ENCODE peak calls at places on chromosomes 13 and 19, in eight cellular contexts. K, M, Q, H, F, C, N and D are unnamed samples. For H3K36me3, the result is how much of the 10 kb centered on the place peaks cover.

GRCh38 chr13:99331881-99332293 is 24.7 kb upstream of the GPR183 start:
- DNase-seq in K (no peak), M (no peak), Q (no peak), H (no peak), F (no peak), C (no peak), N (peak), D (peak)

GRCh38 chr19:19040417-19040816 is 7.0 kb downstream of the ARMC6 start:
- DNase-seq in K (no peak), M (peak), Q (peak), H (no peak), F (no peak), C (peak), N (peak), D (no peak)

GRCh38 chr19:7550987-7551761 is 15.7 kb downstream of the PNPLA6 start:
- DNase-seq in K (no peak), M (no peak), Q (peak), H (no peak), F (no peak), C (no peak), N (peak), D (no peak)

GRCh38 chr19:4730740-4731171 is 7.1 kb upstream of the DPP9 start:
- DNase-seq in K (peak), M (no peak), Q (no peak), H (peak), F (peak), C (no peak), N (no peak), D (no peak)

GRCh38 chr13:44169018-44169909 is 204.4 kb upstream of the SERP2 start:
- DNase-seq in K (no peak), M (no peak), Q (no peak), H (no peak), F (no peak), C (no peak), N (no peak), D (no peak)

GRCh38 chr13:47661076-47661475 is 340.0 kb downstream of the SUCLA2 start:
- DNase-seq in K (no peak), M (no peak), Q (no peak), H (no peak), F (no peak), C (no peak), N (peak), D (no peak)

GRCh38 chr19:48900477-48901452 is 653 bp downstream of the NUCB1 start:
- DNase-seq in K (no peak), M (no peak), Q (no peak), H (no peak), F (peak), C (no peak), N (peak), D (peak)

GRCh38 chr19:36489920-36490415 is 607 bp upstream of the ZNF566 start:
- DNase-seq in K (no peak), M (peak), Q (peak), H (peak), F (no peak), C (peak), N (peak), D (no peak)

GRCh38 chr19:35306473-35307246 is 14.7 kb downstream of the MAG start:
- DNase-seq in K (peak), M (no peak), Q (no peak), H (no peak), F (no peak), C (no peak), N (no peak), D (no peak)

GRCh38 chr19:792361-792885 is 4.8 kb upstream of the PTBP1 start:
- DNase-seq in K (no peak), M (no peak), Q (no peak), H (no peak), F (no peak), C (no peak), N (no peak), D (peak)

GRCh38 chr13:24605923-24606372 is 74.3 kb upstream of the ATP12A start:
- DNase-seq in K (peak), M (no peak), Q (peak), H (no peak), F (peak), C (no peak), N (peak), D (no peak)

GRCh38 chr19:40594251-40594650 is 6.9 kb upstream of the LTBP4 start:
- DNase-seq in K (no peak), M (no peak), Q (no peak), H (no peak), F (no peak), C (no peak), N (no peak), D (no peak)

GRCh38 chr13:94708031-94708571 is 4.2 kb downstream of the SOX21 start:
- DNase-seq in K (no peak), M (no peak), Q (no peak), H (no peak), F (no peak), C (no peak), N (no peak), D (no peak)

GRCh38 chr13:40336228-40337221 is 329.9 kb downstream of the FOXO1 start:
- DNase-seq in K (no peak), M (no peak), Q (peak), H (no peak), F (peak), C (no peak), N (no peak), D (no peak)

GRCh38 chr13:100349594-100349993 is 239.0 kb downstream of the GGACT start:
- DNase-seq in K (no peak), M (no peak), Q (no peak), H (no peak), F (no peak), C (no peak), N (no peak), D (no peak)

GRCh38 chr19:1355974-1356865 is 27.5 kb upstream of the NDUFS7 start:
- DNase-seq in K (no peak), M (no peak), Q (no peak), H (no peak), F (no peak), C (no peak), N (peak), D (no peak)

GRCh38 chr19:1238373-1239303 is 833 bp upstream of the CBARP start:
- DNase-seq in K (no peak), M (no peak), Q (no peak), H (no peak), F (peak), C (no peak), N (no peak), D (no peak)

GRCh38 chr19:29690842-29691241 is 24.2 kb downstream of the C19orf12 start:
- DNase-seq in K (peak), M (no peak), Q (no peak), H (no peak), F (peak), C (no peak), N (peak), D (no peak)

GRCh38 chr19:31262673-31263308 is 86.4 kb downstream of the TSHZ3 start:
- DNase-seq in K (no peak), M (no peak), Q (no peak), H (no peak), F (no peak), C (no peak), N (no peak), D (no peak)

GRCh38 chr13:82833928-82834327 is 1048.3 kb downstream of the SLITRK1 start:
- DNase-seq in K (no peak), M (no peak), Q (no peak), H (no peak), F (no peak), C (no peak), N (peak), D (no peak)

GRCh38 chr19:55678121-55678671 is 3.2 kb downstream of the EPN1 start:
- DNase-seq in K (no peak), M (no peak), Q (no peak), H (no peak), F (no peak), C (no peak), N (no peak), D (no peak)

GRCh38 chr13:68727165-68727564 is 1380.5 kb upstream of the ATXN8OS start:
- DNase-seq in K (no peak), M (no peak), Q (no peak), H (no peak), F (no peak), C (no peak), N (peak), D (no peak)

GRCh38 chr13:109431217-109431616 is 355.2 kb downstream of the IRS2 start:
- DNase-seq in K (no peak), M (no peak), Q (no peak), H (no peak), F (no peak), C (no peak), N (no peak), D (no peak)

GRCh38 chr13:33543631-33544030 is 258.1 kb upstream of the STARD13 start:
- DNase-seq in K (no peak), M (no peak), Q (no peak), H (no peak), F (no peak), C (no peak), N (no peak), D (no peak)

GRCh38 chr13:101649490-101650126 is 197.1 kb downstream of the ITGBL1 start:
- DNase-seq in K (no peak), M (no peak), Q (no peak), H (no peak), F (no peak), C (no peak), N (peak), D (no peak)

GRCh38 chr19:17021793-17022590 is 4.6 kb downstream of the CPAMD8 start:
- DNase-seq in K (peak), M (no peak), Q (no peak), H (no peak), F (no peak), C (no peak), N (no peak), D (no peak)

GRCh38 chr19:50496189-50497029 is 14.6 kb downstream of the JOSD2 start:
- DNase-seq in K (no peak), M (no peak), Q (peak), H (no peak), F (no peak), C (no peak), N (no peak), D (no peak)

GRCh38 chr13:29435125-29435911 is 160.2 kb downstream of the SLC7A1 start:
- DNase-seq in K (no peak), M (no peak), Q (no peak), H (no peak), F (no peak), C (no peak), N (peak), D (no peak)

GRCh38 chr13:73776137-73776785 is 357.9 kb downstream of the KLF12 start:
- DNase-seq in K (no peak), M (no peak), Q (no peak), H (no peak), F (no peak), C (no peak), N (no peak), D (no peak)

GRCh38 chr19:3520166-3521103 is 14.3 kb downstream of the FZR1 start:
- DNase-seq in K (peak), M (no peak), Q (no peak), H (no peak), F (no peak), C (no peak), N (no peak), D (no peak)
- H3K36me3 ChIP-seq in K (under half), M (under half), Q (under half), H (under half), F (under half), C (under half), N (under half), D (half or more)

GRCh38 chr13:106523566-106523965 is 11.9 kb downstream of the EFNB2 start:
- DNase-seq in K (no peak), M (no peak), Q (no peak), H (no peak), F (no peak), C (no peak), N (no peak), D (no peak)

GRCh38 chr13:106522898-106523525 is 12.4 kb downstream of the EFNB2 start:
- DNase-seq in K (no peak), M (no peak), Q (no peak), H (no peak), F (no peak), C (no peak), N (peak), D (no peak)

GRCh38 chr13:106522112-106522511 is 13.3 kb downstream of the EFNB2 start:
- DNase-seq in K (no peak), M (no peak), Q (no peak), H (no peak), F (no peak), C (no peak), N (no peak), D (no peak)

GRCh38 chr13:106520205-106521004 is 15.1 kb downstream of the EFNB2 start:
- DNase-seq in K (no peak), M (no peak), Q (no peak), H (no peak), F (no peak), C (no peak), N (no peak), D (no peak)

GRCh38 chr13:106521101-106521799 is 14.2 kb downstream of the EFNB2 start:
- DNase-seq in K (peak), M (no peak), Q (no peak), H (no peak), F (no peak), C (no peak), N (no peak), D (no peak)
- H3K27ac ChIP-seq in K (peak), M (no peak), Q (no peak), H (no peak), F (no peak), C (no peak), N (no peak), D (no peak)

GRCh38 chr19:38727306-38727867 is 16.9 kb downstream of the CAPN12 start:
- DNase-seq in K (no peak), M (no peak), Q (no peak), H (no peak), F (no peak), C (no peak), N (no peak), D (no peak)
- H3K36me3 ChIP-seq in K (under half), M (half or more), Q (under half), H (under half), F (under half), C (under half), N (half or more), D (half or more)

DNA sequence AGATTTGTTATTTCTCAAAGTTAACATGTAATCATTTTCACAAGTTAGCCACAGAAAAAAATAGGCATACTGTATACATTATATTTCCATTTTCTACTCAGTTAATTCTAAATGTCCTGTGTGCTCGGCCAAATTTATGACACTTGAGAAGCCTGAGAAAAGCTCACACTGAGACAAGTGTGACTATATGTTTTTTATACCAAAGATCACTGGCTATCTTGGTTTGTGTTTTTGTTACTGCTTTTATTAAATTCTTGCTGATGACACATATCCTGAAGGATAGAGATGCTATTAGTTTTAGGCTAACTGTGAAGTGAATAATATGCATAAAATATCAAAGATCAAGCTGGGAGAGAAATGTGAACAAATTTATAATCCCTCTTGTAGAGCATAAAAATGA is 49.3 kb upstream of the IL17D start:
- DNase-seq in K (no peak), M (no peak), Q (no peak), H (no peak), F (no peak), C (no peak), N (peak), D (no peak)
- H3K27ac ChIP-seq in K (no peak), M (no peak), Q (no peak), H (no peak), F (no peak), C (no peak), N (no peak), D (no peak)

GRCh38 chr13:113591750-113592149 is 7.2 kb downstream of the TFDP1 start:
- DNase-seq in K (no peak), M (no peak), Q (no peak), H (no peak), F (peak), C (no peak), N (no peak), D (no peak)
- H3K36me3 ChIP-seq in K (under half), M (under half), Q (under half), H (under half), F (under half), C (under half), N (under half), D (half or more)

DNA sequence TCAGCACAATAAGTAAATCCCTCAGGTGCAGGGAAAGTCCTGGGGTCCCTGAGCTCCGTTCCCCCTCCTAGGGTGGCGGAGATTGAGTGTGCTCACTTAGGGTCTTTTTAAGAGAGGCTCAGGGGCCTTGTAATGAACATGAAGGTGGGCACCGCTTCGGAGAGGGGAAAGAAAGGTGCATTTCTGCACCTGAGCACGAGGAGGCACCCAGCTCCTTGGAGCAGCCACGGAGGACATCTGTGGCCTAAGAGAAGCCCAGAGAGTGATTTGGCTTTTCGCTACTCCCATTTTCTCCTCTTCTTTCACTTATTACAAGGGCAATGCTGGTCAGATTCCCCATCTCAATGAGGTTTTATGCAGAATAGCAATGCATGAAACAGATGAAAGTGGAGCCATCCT is 86.7 kb upstream of the RAP2A start:
- DNase-seq in K (no peak), M (no peak), Q (no peak), H (no peak), F (no peak), C (no peak), N (no peak), D (no peak)
- H3K27ac ChIP-seq in K (no peak), M (no peak), Q (no peak), H (no peak), F (no peak), C (no peak), N (no peak), D (no peak)

GRCh38 chr13:76330756-76331155 is 555.4 kb downstream of the KCTD12 start:
- DNase-seq in K (no peak), M (no peak), Q (no peak), H (no peak), F (no peak), C (no peak), N (no peak), D (no peak)

GRCh38 chr13:76326343-76326742 is 559.9 kb downstream of the KCTD12 start:
- DNase-seq in K (no peak), M (no peak), Q (no peak), H (no peak), F (no peak), C (no peak), N (no peak), D (no peak)

GRCh38 chr13:76331948-76332712 is 554.1 kb downstream of the KCTD12 start:
- DNase-seq in K (no peak), M (no peak), Q (no peak), H (no peak), F (no peak), C (no peak), N (peak), D (no peak)

GRCh38 chr13:76329004-76329403 is 557.2 kb downstream of the KCTD12 start:
- DNase-seq in K (no peak), M (no peak), Q (no peak), H (no peak), F (no peak), C (no peak), N (no peak), D (no peak)

DNA sequence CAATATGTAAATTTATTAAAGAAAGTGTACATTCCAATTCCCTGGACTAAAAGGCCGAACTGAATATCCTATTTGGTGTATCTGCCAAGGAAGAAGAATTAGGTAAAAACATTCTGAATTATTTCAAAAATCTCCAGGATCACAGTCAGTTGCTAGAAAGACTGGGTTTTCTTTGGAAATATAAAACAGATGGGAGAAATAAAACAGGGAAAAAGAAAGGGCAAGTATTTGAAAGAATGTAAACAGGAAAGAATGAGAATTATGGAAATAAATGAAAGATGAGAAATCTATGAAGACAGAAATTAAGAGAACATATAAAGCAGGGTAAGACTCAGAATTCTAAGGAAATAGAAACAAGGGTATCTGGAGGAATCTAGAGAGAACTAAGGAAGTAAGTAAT is 556.0 kb downstream of the KCTD12 start:
- DNase-seq in K (no peak), M (no peak), Q (no peak), H (no peak), F (no peak), C (no peak), N (no peak), D (no peak)
- H3K36me3 ChIP-seq in K (under half), M (under half), Q (under half), H (under half), F (under half), C (under half), N (under half), D (under half)

DNA sequence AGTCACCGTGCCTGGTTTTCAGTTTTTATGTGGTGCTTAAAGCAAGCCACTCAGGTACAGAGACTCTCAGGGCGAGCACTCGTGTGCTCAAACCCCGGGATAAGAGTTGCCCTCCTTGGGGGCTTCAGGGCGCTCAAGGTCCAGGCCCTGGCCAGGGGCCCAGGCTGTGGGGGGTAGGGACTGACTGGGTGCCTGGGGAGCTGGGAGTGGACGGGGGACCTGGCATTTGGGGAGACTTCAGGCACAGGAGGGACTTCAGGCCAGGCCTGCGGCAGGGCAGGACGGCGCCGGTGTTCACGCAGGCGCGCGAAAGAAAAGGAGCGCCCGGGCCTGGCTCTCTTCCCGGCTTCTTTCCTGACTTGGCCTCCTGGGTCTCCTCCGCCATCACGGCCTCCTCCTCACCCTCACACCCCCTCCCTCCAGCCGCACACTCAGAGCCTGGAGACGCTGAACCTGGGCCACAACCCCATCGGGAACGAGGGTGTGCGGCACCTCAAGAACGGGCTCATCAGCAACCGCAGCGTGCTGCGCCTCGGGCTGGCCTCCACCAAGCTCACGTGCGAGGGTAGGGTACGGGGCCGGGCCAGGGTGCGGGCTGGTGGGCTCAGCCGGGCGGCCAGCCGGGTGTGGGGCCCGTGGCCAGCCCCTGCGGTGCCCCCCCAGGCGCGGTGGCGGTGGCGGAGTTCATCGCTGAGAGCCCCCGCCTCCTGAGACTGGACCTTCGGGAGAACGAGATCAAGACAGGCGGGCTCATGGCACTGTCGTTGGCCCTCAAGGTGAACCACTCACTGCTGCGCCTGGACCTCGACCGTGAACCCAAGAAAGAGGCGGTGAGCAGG is 16.1 kb downstream of the NKPD1 start:
- DNase-seq in K (no peak), M (no peak), Q (no peak), H (no peak), F (no peak), C (no peak), N (no peak), D (no peak)
- H3K27ac ChIP-seq in K (no peak), M (no peak), Q (no peak), H (no peak), F (no peak), C (no peak), N (no peak), D (no peak)

DNA sequence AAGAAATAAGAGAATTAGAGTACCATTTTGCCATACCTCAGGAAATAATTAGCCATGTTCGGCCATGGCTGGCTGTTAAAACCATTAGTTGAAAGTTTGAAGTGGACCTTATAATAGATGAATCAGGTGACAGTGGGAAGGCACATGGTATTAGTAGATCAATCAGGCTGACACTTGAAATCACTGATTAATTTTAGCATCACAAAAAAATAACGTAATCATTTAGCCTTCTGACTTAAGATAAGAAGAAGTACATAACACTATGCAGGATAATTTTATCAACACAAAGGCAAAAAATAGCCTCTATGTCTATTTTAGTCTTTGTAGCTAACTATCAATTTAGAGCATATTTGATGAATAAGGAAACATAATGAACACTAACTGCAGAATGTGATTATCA is 615.5 kb downstream of the PCDH17 start:
- DNase-seq in K (no peak), M (no peak), Q (no peak), H (no peak), F (no peak), C (no peak), N (no peak), D (no peak)
- H3K36me3 ChIP-seq in K (under half), M (under half), Q (under half), H (under half), F (under half), C (under half), N (under half), D (under half)